ENCODE peak calls at places on chromosomes 3 and 15, in four cellular contexts. W is H1, K is GM12878, Y is HepG2. J is an unnamed sample.

GRCh38 chr3:182413682-182414081 is 379.6 kb upstream of the ATP11B start:
- DNase-seq in K (no peak), W (no peak), Y (no peak), J (no peak)

GRCh38 chr15:73927476-73928240 is 1.4 kb downstream of the LOXL1 start:
- DNase-seq in W (no peak), Y (no peak), K (no peak), J (no peak)

GRCh38 chr3:122052968-122053367 is 2.2 kb upstream of the CD86 start:
- DNase-seq in K (no peak), Y (no peak), W (no peak), J (no peak)

GRCh38 chr3:11001020-11001657 is 8.6 kb downstream of the SLC6A1 start:
- DNase-seq in Y (peak), W (no peak), K (no peak), J (no peak)

GRCh38 chr3:122857019-122857418 is 62.1 kb downstream of the SLC49A4 start:
- DNase-seq in W (no peak), K (no peak), Y (no peak), J (no peak)

GRCh38 chr3:9500108-9501050 is 53.2 kb downstream of the LHFPL4 start:
- DNase-seq in K (no peak), Y (peak), W (peak), J (peak)

GRCh38 chr3:27986204-27986879 is 255.1 kb upstream of the CMC1 start:
- DNase-seq in W (peak), K (no peak), Y (no peak), J (peak)

GRCh38 chr15:20340931-20341661 is 200.5 kb downstream of the GOLGA6L6 start:
- DNase-seq in Y (no peak), K (no peak), W (no peak), J (no peak)

GRCh38 chr3:111846717-111847116 is 12.3 kb upstream of the PHLDB2 start:
- DNase-seq in W (no peak), K (no peak), Y (no peak), J (no peak)

GRCh38 chr3:36843065-36844051 is 79.0 kb upstream of the DCLK3 start:
- DNase-seq in Y (peak), K (peak), W (peak), J (peak)

GRCh38 chr15:83784975-83785374 is 131.1 kb downstream of the ADAMTSL3 start:
- DNase-seq in Y (no peak), W (no peak), K (no peak), J (no peak)

GRCh38 chr3:74862501-74862900 is 248.0 kb upstream of the CNTN3 start:
- DNase-seq in Y (no peak), K (no peak), W (no peak), J (no peak)
- TF ChIP-seq SUZ12 in Y (no peak), K (no peak), W (no peak), J (no peak)

GRCh38 chr3:129626744-129627349 is 20.4 kb upstream of the PLXND1 start:
- DNase-seq in Y (peak), K (no peak), W (peak), J (peak)
- TF ChIP-seq ZNF274 in Y (no peak), K (no peak), W (no peak), J (no peak)

GRCh38 chr3:130946876-130947275 is 53.0 kb downstream of the ATP2C1 start:
- DNase-seq in Y (no peak), W (no peak), K (no peak), J (no peak)
- H3K4me3 ChIP-seq in Y (no peak), W (no peak), K (no peak), J (no peak)

GRCh38 chr3:109224333-109224732 is 87.8 kb downstream of the C3orf85 start:
- DNase-seq in K (no peak), W (peak), Y (peak), J (no peak)

GRCh38 chr3:109234300-109234699 is 82.0 kb downstream of the DPPA2 start:
- DNase-seq in W (peak), Y (no peak), K (no peak), J (peak)

DNA sequence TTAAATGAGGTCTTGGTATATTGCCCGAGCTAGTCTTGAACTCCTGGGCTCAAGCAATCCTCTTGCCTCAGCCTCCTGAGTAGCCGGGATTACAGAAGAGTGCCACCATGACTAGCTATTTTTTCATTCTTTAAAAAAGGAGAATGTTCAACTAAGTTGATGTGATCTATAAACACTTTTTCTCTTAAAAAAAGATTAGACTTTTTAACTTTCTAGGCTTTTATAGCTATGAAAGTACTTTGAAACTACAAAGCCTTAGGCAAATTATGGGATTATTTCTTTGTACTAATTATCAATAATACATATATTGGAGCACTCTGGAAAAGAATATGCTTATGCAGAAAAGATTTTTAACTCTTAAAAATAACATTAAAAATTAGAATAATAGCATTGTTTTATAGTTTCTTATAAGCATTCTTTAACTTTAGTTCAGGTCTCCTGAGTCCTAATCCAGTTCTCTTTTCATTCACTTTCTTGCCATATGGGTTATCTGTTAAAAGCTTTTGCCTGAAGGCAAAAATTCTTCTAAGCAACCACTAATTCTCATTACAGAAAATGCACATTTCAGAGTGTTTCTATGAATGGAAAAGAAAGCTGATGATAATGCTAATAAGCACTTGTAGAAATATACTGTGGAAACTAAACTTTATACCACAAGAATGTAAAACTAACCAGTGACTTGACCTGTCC is 87.8 kb downstream of the DPPA2 start:
- DNase-seq in Y (no peak), W (no peak), K (no peak), J (no peak)
- TF ChIP-seq SUZ12 in Y (no peak), W (no peak), K (no peak), J (no peak)

GRCh38 chr3:188959013-188959412 is 212.8 kb upstream of the TPRG1 start:
- DNase-seq in W (no peak), K (no peak), Y (no peak), J (no peak)

GRCh38 chr3:188954590-188955208 is 217.1 kb upstream of the TPRG1 start:
- DNase-seq in Y (peak), K (peak), W (peak), J (peak)

GRCh38 chr3:188956839-188957489 is 214.8 kb upstream of the TPRG1 start:
- DNase-seq in K (no peak), W (no peak), Y (peak), J (peak)

GRCh38 chr3:188950832-188951489 is 220.8 kb upstream of the TPRG1 start:
- DNase-seq in W (no peak), Y (peak), K (no peak), J (no peak)

DNA sequence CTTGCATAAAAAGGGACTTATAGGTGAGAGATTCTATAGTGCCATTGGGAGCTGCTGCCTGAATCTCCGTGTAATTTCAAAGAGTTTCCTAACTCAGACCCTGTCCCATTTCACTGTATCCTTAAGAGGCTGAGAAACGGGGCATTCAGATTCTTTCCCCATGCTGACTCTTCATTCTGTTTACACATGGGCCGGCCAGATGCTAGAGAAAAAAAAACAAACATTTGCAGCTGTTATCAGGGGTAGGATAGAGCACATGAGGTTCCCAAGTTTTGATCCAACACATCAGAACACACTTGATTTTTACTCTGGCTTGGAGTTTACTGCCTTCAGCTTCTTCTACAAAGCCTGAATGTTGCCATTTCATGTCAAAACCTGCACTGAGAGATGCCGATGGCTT is 215.9 kb upstream of the TPRG1 start:
- DNase-seq in K (no peak), Y (no peak), W (no peak), J (no peak)
- TF ChIP-seq ZNF274 in K (no peak), Y (no peak), W (no peak), J (no peak)

GRCh38 chr15:89090791-89091666 is 2.8 kb downstream of the ABHD2 start:
- DNase-seq in W (no peak), Y (no peak), K (no peak), J (no peak)
- H3K4me3 ChIP-seq in W (no peak), Y (no peak), K (peak), J (no peak)

GRCh38 chr15:58257776-58258325 is 119.7 kb downstream of the AQP9 start:
- DNase-seq in K (no peak), W (no peak), Y (no peak), J (no peak)
- TF ChIP-seq SUZ12 in K (no peak), W (no peak), Y (no peak), J (no peak)

GRCh38 chr15:94526071-94526689 is 294.8 kb downstream of the MCTP2 start:
- DNase-seq in K (no peak), Y (no peak), W (no peak), J (peak)

GRCh38 chr15:94522125-94522524 is 290.8 kb downstream of the MCTP2 start:
- DNase-seq in Y (no peak), W (no peak), K (no peak), J (no peak)

GRCh38 chr15:94523873-94524272 is 292.5 kb downstream of the MCTP2 start:
- DNase-seq in K (no peak), Y (no peak), W (no peak), J (no peak)

GRCh38 chr15:94524565-94524964 is 293.2 kb downstream of the MCTP2 start:
- DNase-seq in K (no peak), W (no peak), Y (no peak), J (no peak)
- TF ChIP-seq ZNF274 in K (no peak), W (no peak), Y (no peak), J (no peak)

GRCh38 chr3:100264242-100264641 is 3.5 kb downstream of the TBC1D23 start:
- DNase-seq in W (no peak), K (no peak), Y (no peak), J (no peak)

GRCh38 chr3:100268156-100268555 is 7.4 kb downstream of the TBC1D23 start:
- DNase-seq in W (no peak), K (no peak), Y (no peak), J (no peak)

GRCh38 chr3:100263583-100263982 is 2.8 kb downstream of the TBC1D23 start:
- DNase-seq in Y (no peak), K (no peak), W (no peak), J (no peak)

GRCh38 chr3:100266531-100266930 is 5.7 kb downstream of the TBC1D23 start:
- DNase-seq in K (no peak), W (no peak), Y (no peak), J (no peak)

DNA sequence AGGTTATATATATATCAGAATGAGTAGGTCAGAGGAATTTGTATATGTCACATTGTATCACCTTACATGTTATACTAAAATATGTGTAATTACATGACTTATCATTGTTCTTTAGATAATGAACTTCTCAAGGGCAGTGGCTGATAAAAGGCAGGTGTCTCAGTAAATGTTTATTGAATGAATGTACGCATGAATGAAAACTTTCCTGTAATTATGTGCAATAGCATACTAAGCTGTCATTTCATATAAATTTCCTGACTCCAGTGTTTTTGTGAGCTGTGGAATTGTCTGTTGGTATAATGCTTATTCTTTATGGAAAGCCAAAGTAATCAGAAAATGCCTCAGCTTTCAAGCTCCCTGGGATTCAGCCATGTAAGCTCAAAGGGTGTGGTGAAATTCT is 4.2 kb downstream of the TBC1D23 start:
- DNase-seq in Y (no peak), K (no peak), W (no peak), J (no peak)
- H3K4me3 ChIP-seq in Y (peak), K (no peak), W (no peak), J (no peak)

DNA sequence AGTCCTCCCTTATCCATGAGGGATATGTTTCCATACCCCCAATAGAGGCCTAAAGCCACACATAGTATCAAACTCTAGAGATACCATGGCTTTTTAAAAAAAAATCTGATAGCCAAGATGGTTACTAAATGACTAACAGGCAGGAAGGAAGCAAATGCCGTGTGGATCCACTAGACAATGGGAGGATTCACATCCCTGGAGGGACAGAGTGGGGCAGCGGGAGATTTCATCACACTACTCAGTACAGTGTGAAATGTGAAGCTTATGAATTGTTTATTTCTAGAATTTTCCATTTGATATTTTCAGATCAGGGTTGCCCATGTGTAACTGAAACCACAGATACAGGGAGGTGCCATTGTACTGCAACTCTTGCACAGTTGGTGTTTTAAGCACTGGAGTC is 826.6 kb downstream of the SQOR start:
- DNase-seq in W (no peak), K (no peak), Y (peak), J (no peak)
- TF ChIP-seq SUZ12 in W (no peak), K (no peak), Y (no peak), J (no peak)